ENCODE peak calls at places on chromosomes 4 and X, in four cellular contexts. L, O, Q and P are unnamed samples.

GRCh38 chr4:26183017-26183416 is 137.8 kb upstream of the RBPJ start:
- ATAC-seq in L (no peak), O (no peak), Q (no peak), P (no peak)

GRCh38 chrX:39960219-39960618 is 137.5 kb downstream of the BCOR start:
- ATAC-seq in L (no peak), O (peak; percentile 72), Q (no peak), P (no peak)

GRCh38 chrX:63738696-63739095 is 46.3 kb downstream of the ARHGEF9 start:
- ATAC-seq in L (no peak), O (no peak), Q (no peak), P (no peak)

GRCh38 chr4:38109896-38110295 is 149.7 kb downstream of the PTTG2 start:
- ATAC-seq in L (no peak), O (peak; percentile 90), Q (peak; percentile 71), P (no peak)

GRCh38 chr4:28432348-28433025 is 1571.8 kb downstream of the STIM2 start:
- ATAC-seq in L (peak; percentile 43), O (no peak), Q (no peak), P (no peak)

GRCh38 chrX:54495814-54496516 is at the start of gene FGD1:
- ATAC-seq in L (peak; percentile 90), O (peak; percentile 87), Q (peak; percentile 85), P (peak; percentile 84)

GRCh38 chr4:83552085-83552484 is 16.2 kb downstream of the GPAT3 start:
- ATAC-seq in L (no peak), O (no peak), Q (no peak), P (no peak)

GRCh38 chrX:1012678-1013300 is 199.7 kb downstream of the CRLF2 start:
- ATAC-seq in L (no peak), O (no peak), Q (no peak), P (no peak)

GRCh38 chr4:95835672-95836071 is 4.2 kb upstream of the PDHA2 start:
- ATAC-seq in L (no peak), O (no peak), Q (no peak), P (no peak)

GRCh38 chr4:157564771-157565170 is 344.2 kb downstream of the GRIA2 start:
- ATAC-seq in L (no peak), O (no peak), Q (no peak), P (no peak)

GRCh38 chr4:1194028-1194900 is 21.9 kb upstream of the SPON2 start:
- ATAC-seq in L (peak; percentile 27), O (no peak), Q (peak; percentile 2), P (peak; percentile 62)

GRCh38 chr4:2393353-2394270 is 24.8 kb downstream of the ZFYVE28 start:
- ATAC-seq in L (peak; percentile 63), O (no peak), Q (peak; percentile 68), P (no peak)

GRCh38 chr4:44679060-44679459 is 840 bp downstream of the GUF1 start:
- ATAC-seq in L (no peak), O (no peak), Q (no peak), P (no peak)

GRCh38 chr4:169010125-169011023 is at the start of gene CBR4:
- ATAC-seq in L (peak; percentile 99), O (peak; percentile 98), Q (peak; percentile 98), P (peak; percentile 99)
- TF ChIP-seq CTCF in L (peak; percentile 43), O (peak; percentile 33), Q (peak; percentile 26), P (peak; percentile 51)

GRCh38 chr4:10080874-10081606 is 35.6 kb downstream of the WDR1 start:
- ATAC-seq in L (no peak), O (no peak), Q (no peak), P (no peak)

GRCh38 chr4:10079951-10080873 is 36.4 kb downstream of the WDR1 start:
- ATAC-seq in L (no peak), O (no peak), Q (no peak), P (no peak)

GRCh38 chr4:10083331-10083769 is 33.2 kb downstream of the WDR1 start:
- ATAC-seq in L (no peak), O (no peak), Q (peak; percentile 8), P (no peak)

GRCh38 chr4:10082459-10083272 is 33.9 kb downstream of the WDR1 start:
- ATAC-seq in L (no peak), O (no peak), Q (no peak), P (no peak)

GRCh38 chr4:10082047-10082446 is 34.6 kb downstream of the WDR1 start:
- ATAC-seq in L (no peak), O (no peak), Q (no peak), P (no peak)
- H3K36me3 ChIP-seq in L (peaks cover 100% of the 10 kb centered on the region), O (peaks cover 76% of the 10 kb centered on the region), Q (peaks cover 39% of the 10 kb centered on the region), P (peaks cover 100% of the 10 kb centered on the region)

GRCh38 chr4:8320386-8320750 is 50.8 kb downstream of the HTRA3 start:
- ATAC-seq in L (no peak), O (no peak), Q (no peak), P (no peak)
- TF ChIP-seq CTCF in L (peak; percentile 14), O (no peak), Q (no peak), P (no peak)

GRCh38 chrX:22165732-22166457 is 106.8 kb upstream of the CBLL2 start:
- ATAC-seq in L (no peak), O (no peak), Q (no peak), P (no peak)

DNA sequence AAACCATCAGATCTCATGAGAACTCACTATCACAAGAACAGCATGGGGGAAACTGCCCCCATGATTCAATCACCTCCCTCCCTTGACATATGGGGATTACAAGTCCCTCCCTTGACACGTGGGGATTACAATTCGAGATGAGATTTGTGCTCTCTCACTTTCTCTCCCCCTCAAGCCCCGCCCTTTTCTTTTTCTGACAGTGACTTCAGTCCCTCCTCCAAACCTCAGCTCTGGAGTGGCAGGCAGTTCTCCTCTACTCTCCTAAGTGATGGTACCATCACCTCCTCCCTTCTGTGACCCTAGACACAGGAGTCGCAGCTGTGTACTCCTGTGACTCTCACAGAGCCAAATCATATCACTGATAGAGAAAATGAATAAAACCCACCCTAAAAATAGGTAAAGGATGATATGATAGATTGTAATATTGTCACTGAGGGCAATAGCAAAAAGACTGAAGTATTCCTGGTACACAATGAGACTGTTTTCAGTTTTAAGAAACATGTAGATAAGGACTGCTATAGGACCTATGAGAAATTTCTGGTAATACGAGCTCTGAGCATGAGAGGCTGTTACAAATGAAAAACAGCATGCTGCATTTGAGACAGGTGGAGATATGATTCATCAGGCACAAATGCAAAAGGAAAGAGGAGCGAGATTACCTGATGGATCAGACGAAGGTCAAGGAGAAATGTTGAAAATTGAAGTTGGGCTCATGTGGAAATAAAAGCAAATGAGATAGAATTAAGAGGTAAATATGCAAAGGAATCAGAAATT is 101.2 kb upstream of the CBLL2 start:
- ATAC-seq in L (no peak), O (no peak), Q (no peak), P (no peak)
- H3K36me3 ChIP-seq in L (no peaks in the 10 kb centered on the region), O (no peaks in the 10 kb centered on the region), Q (no peaks in the 10 kb centered on the region), P (no peaks in the 10 kb centered on the region)

GRCh38 chrX:76127341-76127740 is 45.5 kb upstream of the PBDC1 start:
- ATAC-seq in L (no peak), O (peak; percentile 67), Q (no peak), P (no peak)
- TF ChIP-seq CTCF in L (peak; percentile 24), O (peak; percentile 35), Q (no peak), P (no peak)

GRCh38 chrX:154350429-154351182 is 23.8 kb downstream of the FLNA start:
- ATAC-seq in L (no peak), O (no peak), Q (peak; percentile 50), P (no peak)
- H3K36me3 ChIP-seq in L (peaks cover 70% of the 10 kb centered on the region), O (no peaks in the 10 kb centered on the region), Q (no peaks in the 10 kb centered on the region), P (no peaks in the 10 kb centered on the region)

GRCh38 chrX:134761788-134762187 is 103.5 kb upstream of the PLAC1 start:
- ATAC-seq in L (no peak), O (peak; percentile 64), Q (peak; percentile 43), P (no peak)
- TF ChIP-seq CTCF in L (peak; percentile 32), O (peak; percentile 33), Q (no peak), P (no peak)